ENCODE peak calls at places on chromosomes 2 and 18, in ten cellular contexts. N is foreskin fibroblast, Y is psoas muscle, Z is AG04450, R is fibroblast of pulmonary artery, P is A549, G is adrenal gland, T is fibroblast of the aortic adventitia, D is tibial artery, J is AG09309. A is an unnamed sample.

GRCh38 chr2:28750316-28751101 is 1.1 kb upstream of the PPP1CB start:
- DNase-seq in N (peak), Y (no peak), P (no peak), R (peak), T (peak), D (no peak), J (no peak), G (peak), Z (no peak), A (peak)

GRCh38 chr18:11728247-11728646 is 39.2 kb downstream of the GNAL start:
- DNase-seq in P (no peak), D (no peak), G (no peak), N (peak), R (peak), J (no peak), Z (no peak), T (peak), Y (no peak), A (peak)

GRCh38 chr2:25314514-25315315 is 27.0 kb downstream of the DNMT3A start:
- DNase-seq in Y (peak), D (peak), R (peak), Z (no peak), T (peak), J (no peak), N (peak), P (no peak), G (peak), A (no peak)

GRCh38 chr2:188693111-188693510 is 281.1 kb upstream of the COL3A1 start:
- DNase-seq in P (no peak), Y (peak), J (no peak), Z (no peak), T (no peak), D (no peak), G (no peak), R (no peak), N (no peak), A (no peak)

GRCh38 chr2:238784671-238785527 is 63.0 kb upstream of the TWIST2 start:
- DNase-seq in N (peak), D (peak), P (peak), Y (peak), J (peak), G (peak), T (peak), Z (peak), R (peak), A (peak)

GRCh38 chr2:149799296-149799695 is 211.7 kb upstream of the MMADHC start:
- DNase-seq in Y (no peak), Z (no peak), J (no peak), D (no peak), G (no peak), T (peak), N (peak), R (peak), P (no peak), A (peak)

GRCh38 chr2:64036343-64036742 is 17.1 kb upstream of the VPS54 start:
- DNase-seq in Y (no peak), P (no peak), T (peak), J (no peak), R (peak), D (no peak), Z (no peak), N (peak), G (no peak), A (peak)

GRCh38 chr2:9110893-9111569 is 95.6 kb upstream of the ASAP2 start:
- DNase-seq in Y (no peak), J (no peak), P (no peak), Z (no peak), R (no peak), T (no peak), D (no peak), N (no peak), G (no peak), A (peak)

GRCh38 chr2:217151509-217152206 is 291.8 kb upstream of the TNP1 start:
- DNase-seq in G (no peak), Z (no peak), Y (no peak), D (no peak), P (no peak), N (no peak), T (no peak), R (no peak), J (no peak), A (no peak)

GRCh38 chr18:24400587-24400986 is 3.0 kb upstream of the OSBPL1A start:
- DNase-seq in Z (no peak), D (no peak), P (no peak), Y (no peak), G (no peak), N (peak), R (no peak), T (no peak), J (no peak), A (no peak)

GRCh38 chr2:238106698-238107524 is 6.8 kb downstream of the ESPNL start:
- DNase-seq in D (peak), J (no peak), Y (peak), R (no peak), Z (no peak), G (no peak), T (no peak), N (no peak), P (no peak), A (no peak)

GRCh38 chr2:224523626-224524577 is 61.3 kb downstream of the CUL3 start:
- DNase-seq in R (no peak), Z (no peak), T (no peak), N (no peak), P (no peak), D (no peak), J (no peak), Y (no peak), G (no peak), A (no peak)

GRCh38 chr2:8234253-8234652 is 447.6 kb upstream of the ID2 start:
- DNase-seq in Y (no peak), N (no peak), R (no peak), T (no peak), G (no peak), P (no peak), Z (no peak), D (no peak), J (no peak), A (no peak)

GRCh38 chr2:32565902-32566301 is 61.9 kb upstream of the TTC27 start:
- DNase-seq in G (no peak), N (no peak), P (no peak), T (no peak), J (no peak), Z (no peak), D (no peak), Y (no peak), R (no peak), A (no peak)

GRCh38 chr2:120917876-120918275 is 182.2 kb downstream of the GLI2 start:
- DNase-seq in T (peak), Y (peak), R (no peak), P (no peak), Z (peak), N (peak), G (no peak), D (peak), J (no peak), A (no peak)

GRCh38 chr2:54422072-54422581 is 34.0 kb upstream of the SPTBN1 start:
- DNase-seq in T (no peak), N (no peak), G (no peak), R (no peak), Y (no peak), D (no peak), J (no peak), P (no peak), Z (no peak), A (no peak)

GRCh38 chr2:214966420-214966819 is 156.9 kb upstream of the BARD1 start:
- DNase-seq in P (no peak), G (no peak), Z (no peak), Y (no peak), J (no peak), T (no peak), R (no peak), N (no peak), D (no peak), A (no peak)

GRCh38 chr2:214960677-214961076 is 151.2 kb upstream of the BARD1 start:
- DNase-seq in N (peak), T (peak), Y (no peak), G (no peak), Z (no peak), P (no peak), J (peak), R (peak), D (no peak), A (peak)
- TF ChIP-seq CTCF in N (no peak), T (peak), Y (no peak), G (peak), Z (peak), P (peak), J (peak), R (peak), D (no peak), A (no peak)

GRCh38 chr18:2199060-2199459 is 372.2 kb downstream of the METTL4 start:
- DNase-seq in N (no peak), Y (no peak), R (no peak), G (no peak), D (no peak), Z (no peak), P (no peak), J (no peak), T (no peak), A (no peak)

GRCh38 chr18:2192562-2192961 is 378.7 kb downstream of the METTL4 start:
- DNase-seq in N (no peak), G (no peak), J (no peak), Y (no peak), P (no peak), Z (no peak), T (no peak), R (no peak), D (no peak), A (no peak)

DNA sequence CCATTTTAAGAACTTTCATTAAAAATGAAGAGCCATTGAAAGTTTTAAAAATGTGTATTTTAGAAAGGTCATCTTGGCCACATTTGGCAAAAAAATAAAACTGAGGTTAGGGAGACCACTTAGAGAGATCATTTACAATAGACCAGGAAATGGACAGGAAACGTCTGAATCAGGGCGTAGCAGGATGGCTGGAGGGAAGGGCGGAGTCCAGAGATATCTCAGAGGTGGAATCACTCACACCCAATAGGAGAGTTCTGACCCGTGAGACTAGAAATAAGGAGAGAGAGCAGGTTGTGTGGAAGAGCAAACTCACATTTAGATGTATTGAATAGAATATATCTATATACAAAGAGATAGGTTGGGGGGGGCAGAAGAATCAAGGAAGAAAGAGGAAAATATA is 373.4 kb downstream of the METTL4 start:
- DNase-seq in Y (no peak), N (no peak), Z (no peak), D (no peak), G (no peak), R (no peak), J (no peak), P (no peak), T (no peak), A (no peak)
- H3K4me3 ChIP-seq in Y (no peak), N (no peak), Z (no peak), D (no peak), G (no peak), R (no peak), J (no peak), P (no peak), T (no peak), A (no peak)

GRCh38 chr2:234293973-234294372 is 202.9 kb downstream of the ARL4C start:
- DNase-seq in Y (no peak), Z (no peak), N (no peak), G (no peak), D (no peak), J (no peak), T (no peak), R (no peak), P (no peak), A (no peak)
- TF ChIP-seq CTCF in Y (no peak), Z (peak), N (no peak), G (no peak), D (no peak), J (peak), T (no peak), R (no peak), P (no peak), A (peak)

DNA sequence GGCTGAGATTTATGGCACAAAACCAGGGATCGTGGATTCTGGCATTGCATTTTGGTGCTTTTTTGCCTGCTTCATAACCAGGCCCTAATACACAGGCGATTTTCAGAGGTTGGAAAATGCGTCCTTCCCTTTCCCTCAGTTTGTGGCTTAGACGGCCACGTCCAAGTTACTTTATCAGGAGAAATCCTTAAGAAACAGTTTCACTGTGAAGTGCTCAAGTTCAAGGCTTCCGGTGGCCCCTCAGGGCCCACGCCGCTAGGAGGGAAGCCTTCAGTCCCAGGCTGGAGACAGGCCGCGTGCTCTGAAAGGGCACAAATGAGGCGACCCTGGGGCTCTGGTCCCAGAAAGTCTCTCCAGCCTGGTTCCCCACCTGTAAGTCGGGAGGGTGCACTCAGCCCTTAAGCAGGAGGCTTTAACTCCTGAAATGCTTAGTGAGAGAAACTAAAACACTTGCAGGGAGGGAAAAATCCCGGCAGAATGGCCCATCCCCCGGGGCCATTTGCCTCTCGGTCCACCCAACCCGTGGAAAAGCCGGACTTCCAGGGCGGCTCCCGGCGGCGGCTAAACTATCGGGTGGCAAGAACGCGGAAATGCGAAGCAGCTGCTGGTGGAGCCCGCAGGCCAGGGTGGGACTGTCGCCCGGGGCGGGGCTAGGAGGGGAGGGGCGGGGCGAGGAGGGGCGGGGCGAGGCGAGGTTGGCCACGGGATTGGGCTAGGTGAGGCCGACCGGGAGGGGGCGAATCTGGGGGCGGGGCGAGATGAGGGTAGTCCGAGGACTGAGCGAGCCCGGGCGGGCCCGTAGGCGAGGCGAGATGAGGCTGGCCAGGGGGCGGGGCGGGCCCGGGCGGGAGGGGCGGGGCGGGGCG is 574 bp upstream of the SLC66A3 start:
- DNase-seq in P (peak), Y (peak), R (peak), T (peak), N (peak), Z (peak), G (peak), D (peak), J (peak), A (peak)
- H3K4me3 ChIP-seq in P (peak), Y (peak), R (peak), T (peak), N (peak), Z (peak), G (peak), D (peak), J (peak), A (peak)

A was measured in astrocyte of the spinal cord.